ENCODE peak calls at places on chromosomes 2 and 18, in four cellular contexts. J, R, N and A are unnamed samples.
A peak's percentile ranks its signal among the peaks of the same experiment; 100 is the strongest.

GRCh38 chr2:113157897-113158753 is 15.6 kb upstream of the PSD4 start:
- DNase-seq in N (no peak), R (no peak), J (no peak), A (no peak)

GRCh38 chr2:46315103-46315890 is 18.1 kb downstream of the EPAS1 start:
- DNase-seq in R (peak; percentile 76), J (no peak), N (peak; percentile 97), A (peak; percentile 50)

GRCh38 chr2:178530625-178531142 is 50.4 kb downstream of the PLEKHA3 start:
- DNase-seq in R (no peak), N (no peak), J (no peak), A (no peak)

GRCh38 chr2:1721706-1722483 is 22.4 kb downstream of the PXDN start:
- DNase-seq in R (no peak), N (no peak), J (no peak), A (peak; percentile 35)

GRCh38 chr2:101047774-101048173 is 45.7 kb downstream of the RPL31 start:
- DNase-seq in N (no peak), J (no peak), R (no peak), A (no peak)

GRCh38 chr2:62270728-62271127 is 74.8 kb downstream of the B3GNT2 start:
- DNase-seq in N (no peak), R (no peak), J (no peak), A (peak; percentile 49)

GRCh38 chr2:190767821-190768220 is 112.8 kb upstream of the GLS start:
- DNase-seq in J (no peak), N (no peak), R (no peak), A (no peak)

GRCh38 chr2:190717306-190717705 is 68.4 kb downstream of the NAB1 start:
- DNase-seq in J (no peak), R (no peak), N (no peak), A (no peak)

DNA sequence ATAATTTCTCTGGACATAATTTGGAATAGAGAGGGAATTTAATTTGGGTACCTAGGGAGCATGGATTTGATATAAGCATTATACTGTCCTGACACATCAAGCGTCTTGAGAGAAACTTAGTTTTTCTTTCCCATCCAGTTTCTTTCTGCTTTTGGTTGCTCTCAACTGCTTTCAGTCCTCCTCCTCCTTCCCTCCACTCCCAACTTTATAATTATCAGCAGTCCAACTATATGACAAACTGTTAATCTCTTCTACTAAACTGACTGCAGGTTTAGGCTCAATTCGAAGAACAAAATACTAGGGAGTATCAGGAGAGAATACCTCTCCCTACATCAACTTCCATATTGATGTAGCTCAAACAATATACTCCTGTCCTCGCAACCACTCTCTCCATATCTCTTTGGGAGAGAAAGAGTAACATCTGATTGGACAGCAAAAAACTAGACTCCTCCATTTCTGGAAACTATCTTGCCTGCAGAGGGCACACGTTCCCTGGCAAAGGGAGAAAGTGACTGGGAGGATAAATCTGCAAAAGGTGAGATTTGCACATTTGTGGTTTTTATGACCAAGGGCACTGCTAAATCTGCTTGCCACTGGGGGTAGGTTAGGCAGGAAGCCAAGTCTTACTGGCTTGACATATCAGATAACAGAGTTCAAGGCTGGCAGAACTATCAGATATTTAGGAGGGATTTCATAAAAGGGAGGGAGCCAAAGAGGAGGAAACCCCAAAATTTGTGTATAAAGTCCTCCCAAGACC is 40.1 kb downstream of the ICA1L start:
- DNase-seq in N (peak; percentile 79), J (peak; percentile 36), R (peak; percentile 21), A (peak; percentile 64)
- TF ChIP-seq FOXJ3 in N (no peak), J (no peak), R (no peak), A (no peak)

GRCh38 chr2:234339016-234339415 is 157.9 kb downstream of the ARL4C start:
- DNase-seq in N (no peak), J (no peak), R (no peak), A (no peak)

GRCh38 chr2:234334146-234334545 is 162.7 kb downstream of the ARL4C start:
- DNase-seq in N (no peak), J (no peak), R (no peak), A (peak; percentile 55)

GRCh38 chr2:234333168-234334130 is 163.4 kb downstream of the ARL4C start:
- DNase-seq in R (no peak), J (no peak), N (no peak), A (no peak)

GRCh38 chr2:234331966-234332365 is 164.9 kb downstream of the ARL4C start:
- DNase-seq in R (no peak), N (no peak), J (no peak), A (no peak)

GRCh38 chr2:234335676-234336228 is 161.1 kb downstream of the ARL4C start:
- DNase-seq in R (no peak), N (no peak), J (no peak), A (peak; percentile 83)
- TF ChIP-seq FOXJ3 in R (no peak), N (no peak), J (no peak), A (peak; percentile 100)

DNA sequence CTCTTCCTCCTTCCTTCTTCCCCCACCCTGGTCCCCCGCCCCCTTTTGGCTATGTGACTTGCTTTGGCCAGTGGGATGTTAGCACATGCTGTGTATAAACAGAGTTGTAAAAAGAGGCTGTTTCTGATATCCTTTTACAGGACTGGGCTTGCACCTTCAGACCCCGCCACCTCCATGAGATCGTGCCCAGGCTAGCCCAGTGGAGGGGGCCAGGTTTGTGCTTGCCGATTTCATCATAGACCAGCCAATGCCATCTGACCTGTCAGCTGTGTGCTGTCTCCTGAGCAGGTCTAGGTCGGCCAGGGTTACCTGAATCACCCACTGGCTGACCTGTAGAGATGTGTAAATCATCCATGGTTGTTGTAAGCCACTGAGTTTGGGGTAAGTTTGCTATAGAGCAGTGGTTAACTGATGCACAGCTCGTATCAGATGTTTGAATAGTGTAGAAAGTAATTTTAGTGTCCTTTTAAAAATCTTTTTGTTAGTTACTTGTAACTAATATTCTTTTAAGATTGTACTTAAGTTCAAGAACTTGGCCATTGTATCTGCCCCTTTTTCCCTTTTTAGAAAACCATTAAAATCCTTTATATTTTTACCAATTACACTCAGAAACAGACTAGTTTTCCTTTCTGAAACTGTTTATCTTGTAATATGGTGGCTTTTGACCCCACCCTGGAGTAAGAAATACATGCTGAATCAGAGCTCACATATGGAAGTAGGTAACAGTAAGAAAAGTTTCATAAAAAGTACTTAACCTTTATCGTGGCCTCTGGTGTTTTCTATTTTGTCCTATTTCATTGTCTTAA is 122.0 kb upstream of the MGAT5 start:
- DNase-seq in N (no peak), J (no peak), R (no peak), A (no peak)
- TF ChIP-seq FOXJ3 in N (no peak), J (no peak), R (no peak), A (no peak)

GRCh38 chr18:23704806-23705205 is 15.6 kb downstream of the LAMA3 start:
- DNase-seq in J (no peak), R (no peak), N (no peak), A (no peak)

GRCh38 chr18:23703987-23704384 is 14.7 kb downstream of the LAMA3 start:
- DNase-seq in R (no peak), N (no peak), J (no peak), A (no peak)

GRCh38 chr18:23702606-23703005 is 13.4 kb downstream of the LAMA3 start:
- DNase-seq in N (no peak), J (no peak), R (no peak), A (no peak)

GRCh38 chr18:23701544-23702064 is 12.4 kb downstream of the LAMA3 start:
- DNase-seq in N (no peak), R (no peak), J (no peak), A (no peak)

DNA sequence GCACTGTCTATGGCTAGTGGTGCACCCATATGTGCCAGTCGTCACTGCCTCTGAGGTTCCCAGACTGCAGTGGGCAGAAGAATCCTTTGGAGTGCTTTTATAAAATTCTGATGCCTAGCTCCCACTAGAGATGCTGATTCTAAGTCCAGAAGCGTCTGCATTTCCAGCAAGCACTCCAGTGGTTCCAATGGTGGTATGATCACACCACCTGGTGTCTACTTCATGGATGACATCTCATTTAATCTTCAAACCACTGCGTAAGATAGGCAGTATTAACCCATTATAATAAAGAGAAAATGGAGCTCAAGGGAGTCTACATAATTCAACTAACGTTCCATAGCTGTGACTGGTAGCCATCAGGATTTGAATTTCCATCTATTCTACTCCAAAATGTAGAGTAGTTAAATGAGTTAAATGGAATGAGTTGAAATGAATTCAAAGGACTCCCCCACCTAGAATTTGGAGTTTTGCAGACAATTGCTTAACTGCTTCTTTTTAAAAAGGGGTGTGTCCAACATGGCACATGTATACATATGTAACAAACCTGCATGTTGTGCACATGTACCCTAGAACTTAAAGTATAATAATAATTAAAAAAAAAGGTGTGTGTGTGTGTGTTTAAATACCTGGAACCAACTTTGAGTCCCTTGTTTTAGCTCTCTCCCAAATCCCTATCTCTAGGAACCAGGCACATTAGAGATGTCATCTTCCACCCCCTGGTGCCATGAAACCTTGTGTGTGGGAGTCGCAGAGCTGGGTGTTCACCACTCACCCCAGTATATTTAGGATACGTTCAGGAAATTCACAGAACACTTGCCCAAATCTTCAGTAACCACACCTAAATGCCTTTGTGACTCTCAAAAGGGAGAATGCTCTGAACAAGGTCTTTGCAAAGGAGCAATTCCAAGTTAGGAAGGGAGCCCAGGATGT is 14.1 kb downstream of the LAMA3 start:
- DNase-seq in R (peak; percentile 40), N (peak; percentile 50), J (no peak), A (peak; percentile 67)
- TF ChIP-seq FOXJ3 in R (no peak), N (no peak), J (no peak), A (no peak)

GRCh38 chr2:98771771-98772521 is 41.0 kb upstream of the MGAT4A start:
- DNase-seq in N (no peak), J (no peak), R (no peak), A (no peak)
- TF ChIP-seq FOXJ3 in N (no peak), J (no peak), R (no peak), A (no peak)

GRCh38 chr18:5983479-5983878 is 88.2 kb upstream of the TMEM200C start:
- DNase-seq in R (no peak), N (no peak), J (no peak), A (no peak)
- TF ChIP-seq FOXJ3 in R (no peak), N (no peak), J (no peak), A (no peak)

GRCh38 chr2:210190345-210190744 is 19.1 kb upstream of the KANSL1L start:
- DNase-seq in R (no peak), J (no peak), N (no peak), A (no peak)

GRCh38 chr2:210198326-210198725 is 26.9 kb downstream of the ACADL start:
- DNase-seq in J (no peak), N (no peak), R (no peak), A (no peak)

GRCh38 chr2:210199186-210199765 is 26.0 kb downstream of the ACADL start:
- DNase-seq in J (no peak), N (peak; percentile 31), R (peak; percentile 23), A (no peak)

GRCh38 chr2:210199854-210200253 is 25.4 kb downstream of the ACADL start:
- DNase-seq in N (no peak), J (no peak), R (no peak), A (no peak)

DNA sequence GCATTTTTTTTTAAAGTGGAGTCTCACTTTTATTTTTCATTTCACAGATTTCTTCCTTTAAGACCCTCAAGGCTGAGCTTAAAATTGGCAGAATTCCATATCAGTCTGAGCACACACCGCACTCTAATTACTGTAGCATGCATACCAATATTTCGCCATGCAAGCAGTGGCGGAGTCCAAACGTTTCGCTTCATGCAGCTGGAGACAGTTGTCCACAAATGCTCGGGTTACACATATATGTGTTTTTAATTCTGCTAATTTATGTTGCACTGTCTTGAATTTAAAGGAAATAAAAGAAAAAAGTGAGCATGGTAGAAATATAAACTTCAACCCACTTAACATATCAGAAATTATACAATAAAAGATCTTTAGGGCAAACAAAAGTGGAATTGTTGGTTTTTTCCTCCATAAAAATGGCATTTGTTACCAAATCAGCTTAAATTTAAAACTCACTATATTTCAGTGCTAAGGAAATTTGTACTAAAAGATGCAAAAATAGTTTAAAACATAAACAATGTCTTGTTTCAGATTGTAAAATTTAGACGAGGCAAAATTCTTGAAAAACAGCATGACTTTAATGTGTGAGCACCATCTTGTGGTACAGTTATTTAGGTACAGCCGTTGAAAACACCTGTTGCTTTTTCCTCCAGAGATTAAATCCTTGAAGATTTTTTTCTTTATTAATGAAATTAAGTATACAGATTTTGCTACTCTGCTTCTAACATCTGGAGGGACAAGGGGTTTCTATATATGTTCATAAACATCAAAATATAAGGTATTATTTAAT is 24.1 kb upstream of the KANSL1L start:
- DNase-seq in N (peak; percentile 51), R (peak; percentile 21), J (no peak), A (peak; percentile 34)
- TF ChIP-seq FOXJ3 in N (no peak), R (no peak), J (no peak), A (no peak)